ENCODE peak calls at places on chromosomes 13 and 19, in nine cellular contexts. O is heart right ventricle; G is kidney; Q is upper lobe of right lung; H is CD8-positive, alpha-beta T cell; S is BE2C; P is CD8-positive, alpha-beta memory T cell; I is fibroblast of lung; A is aorta. E is an unnamed sample. For H3K36me3 and H3K4me1, the result is how much of the 10 kb centered on the place peaks cover.

GRCh38 chr13:98447881-98448641 is 128.8 kb downstream of the STK24 start:
- DNase-seq in O (peak), G (peak), Q (peak), H (no peak), S (peak), P (no peak), I (peak), A (no peak), E (peak)

GRCh38 chr13:66887088-66887487 is 343.0 kb downstream of the PCDH9 start:
- DNase-seq in O (no peak), G (no peak), Q (no peak), H (no peak), S (peak), P (no peak), I (peak), A (no peak), E (no peak)

GRCh38 chr19:51460164-51460992 is 2.1 kb upstream of the SIGLEC8 start:
- DNase-seq in O (no peak), G (no peak), Q (no peak), H (no peak), S (peak), P (no peak), I (no peak), A (no peak), E (no peak)

GRCh38 chr13:112875627-112876026 is 93.4 kb upstream of the MCF2L start:
- DNase-seq in O (no peak), G (peak), Q (no peak), H (no peak), S (no peak), P (no peak), I (no peak), A (peak), E (no peak)

GRCh38 chr13:46207828-46208227 is 3.9 kb upstream of the LRRC63 start:
- DNase-seq in O (no peak), G (no peak), Q (no peak), H (no peak), S (no peak), P (no peak), I (no peak), A (no peak), E (no peak)

GRCh38 chr13:57629821-57630235 is 1.7 kb upstream of the PCDH17 start:
- DNase-seq in O (peak), G (peak), Q (peak), H (peak), S (peak), P (no peak), I (peak), A (peak), E (no peak)

GRCh38 chr13:50941146-50941545 is 31.6 kb downstream of the RNASEH2B start:
- DNase-seq in O (no peak), G (no peak), Q (no peak), H (no peak), S (no peak), P (no peak), I (no peak), A (no peak), E (no peak)

GRCh38 chr19:58569943-58570670 is 3.0 kb downstream of the MZF1 start:
- DNase-seq in O (no peak), G (peak), Q (peak), H (no peak), S (no peak), P (no peak), I (no peak), A (peak), E (no peak)

GRCh38 chr13:51644649-51645048 is 60.4 kb downstream of the WDFY2 start:
- DNase-seq in O (no peak), G (no peak), Q (no peak), H (no peak), S (no peak), P (no peak), I (peak), A (no peak), E (no peak)

GRCh38 chr13:25945596-25945995 is 106.2 kb downstream of the SHISA2 start:
- DNase-seq in O (no peak), G (no peak), Q (no peak), H (no peak), S (no peak), P (no peak), I (peak), A (no peak), E (no peak)

GRCh38 chr19:48469056-48469881 is at the start of gene CYTH2:
- DNase-seq in O (peak), G (peak), Q (peak), H (peak), S (peak), P (peak), I (peak), A (peak), E (peak)

GRCh38 chr19:49793561-49793840 is 19.6 kb downstream of the FUZ start:
- DNase-seq in O (no peak), G (no peak), Q (no peak), H (no peak), S (peak), P (no peak), I (no peak), A (no peak), E (no peak)

GRCh38 chr19:49792829-49793560 is 20.1 kb downstream of the FUZ start:
- DNase-seq in O (no peak), G (peak), Q (no peak), H (no peak), S (no peak), P (no peak), I (no peak), A (no peak), E (no peak)

GRCh38 chr19:49790866-49791265 is 22.2 kb downstream of the FUZ start:
- DNase-seq in O (peak), G (peak), Q (no peak), H (no peak), S (no peak), P (no peak), I (peak), A (no peak), E (no peak)

GRCh38 chr19:49788857-49789256 is 22.1 kb downstream of the AP2A1 start:
- DNase-seq in O (no peak), G (peak), Q (no peak), H (no peak), S (no peak), P (no peak), I (no peak), A (no peak), E (no peak)

DNA sequence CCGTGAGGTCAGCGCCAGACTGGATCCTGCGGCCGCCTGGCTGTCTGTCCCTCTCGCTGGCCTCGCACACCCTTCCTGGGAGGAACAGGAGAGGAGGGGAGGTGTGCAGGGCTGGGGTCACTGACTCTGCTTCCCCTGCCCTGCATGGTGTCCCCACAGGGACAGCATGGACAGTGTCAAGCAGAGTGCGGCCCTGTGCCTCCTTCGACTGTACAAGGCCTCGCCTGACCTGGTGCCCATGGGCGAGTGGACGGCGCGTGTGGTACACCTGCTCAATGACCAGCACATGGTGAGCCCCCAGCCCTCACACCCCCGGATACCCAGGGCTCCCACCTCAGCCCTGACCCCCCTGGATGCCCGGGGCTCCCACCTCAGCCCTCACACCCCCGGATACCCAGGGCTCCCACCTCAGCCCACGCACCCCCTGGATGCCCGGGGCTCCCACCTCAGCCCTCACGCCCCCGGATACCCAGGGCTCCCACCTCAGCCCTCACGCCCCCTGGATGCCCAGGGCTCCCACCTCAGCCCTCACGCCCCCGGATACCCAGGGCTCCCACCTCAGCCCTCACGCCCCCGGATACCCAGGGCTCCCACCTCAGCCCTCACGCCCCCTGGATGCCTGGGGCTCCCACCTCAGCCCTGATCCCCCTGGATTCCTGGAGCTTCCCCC is 21.2 kb downstream of the FUZ start:
- DNase-seq in O (no peak), G (peak), Q (no peak), H (no peak), S (no peak), P (no peak), I (no peak), A (no peak), E (no peak)
- H3K36me3 ChIP-seq in O (half or more), G (under half), Q (half or more), H (under half), S (under half), P (under half), I (under half), A (under half), E (under half)

GRCh38 chr13:114141261-114141996 is 9.0 kb upstream of the RASA3 start:
- DNase-seq in O (no peak), G (peak), Q (no peak), H (no peak), S (no peak), P (no peak), I (no peak), A (no peak), E (no peak)
- H3K4me1 ChIP-seq in O (under half), G (under half), Q (under half), H (half or more), S (under half), P (half or more), I (under half), A (under half), E (under half)

DNA sequence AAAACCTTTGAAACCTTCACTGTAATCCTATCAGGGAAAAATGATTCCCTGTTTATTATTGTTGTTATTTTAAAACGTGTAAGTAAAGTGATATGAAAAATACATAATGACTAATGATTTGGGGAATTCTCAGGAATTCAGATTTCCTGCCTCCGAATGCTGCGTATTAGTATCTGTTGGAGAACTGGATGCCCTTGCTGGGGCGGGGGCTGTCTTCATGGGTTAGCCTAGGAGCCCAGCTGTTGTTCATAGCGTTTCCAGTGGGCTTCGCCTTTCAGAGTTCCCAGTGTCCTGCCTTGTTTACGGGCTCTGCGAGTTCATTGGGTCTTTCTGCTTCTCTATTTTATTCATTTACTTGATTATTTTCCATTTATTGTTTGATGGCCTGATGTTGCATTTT is 18.4 kb downstream of the NAXD start:
- DNase-seq in O (no peak), G (no peak), Q (no peak), H (no peak), S (no peak), P (no peak), I (no peak), A (no peak), E (no peak)
- H3K36me3 ChIP-seq in O (half or more), G (under half), Q (half or more), H (under half), S (half or more), P (under half), I (under half), A (under half), E (under half)

GRCh38 chr13:44378277-44378676 is 4.7 kb downstream of the SERP2 start:
- DNase-seq in O (no peak), G (no peak), Q (no peak), H (no peak), S (no peak), P (no peak), I (no peak), A (no peak), E (no peak)
- H3K4me1 ChIP-seq in O (under half), G (under half), Q (under half), H (under half), S (under half), P (under half), I (under half), A (under half), E (under half)

GRCh38 chr19:17095141-17095919 is 19.8 kb downstream of the MYO9B start:
- DNase-seq in O (peak), G (no peak), Q (no peak), H (no peak), S (no peak), P (no peak), I (peak), A (peak), E (no peak)
- H3K36me3 ChIP-seq in O (under half), G (under half), Q (under half), H (under half), S (under half), P (under half), I (under half), A (under half), E (under half)

GRCh38 chr19:29667941-29668340 is 2.7 kb downstream of the PLEKHF1 start:
- DNase-seq in O (no peak), G (peak), Q (peak), H (peak), S (no peak), P (peak), I (no peak), A (no peak), E (no peak)

GRCh38 chr19:29668746-29669609 is 3.7 kb downstream of the PLEKHF1 start:
- DNase-seq in O (no peak), G (no peak), Q (peak), H (peak), S (no peak), P (no peak), I (no peak), A (no peak), E (no peak)

GRCh38 chr19:29665826-29666633 is 769 bp downstream of the PLEKHF1 start:
- DNase-seq in O (peak), G (peak), Q (peak), H (peak), S (no peak), P (no peak), I (peak), A (peak), E (no peak)

GRCh38 chr19:29666634-29667389 is 1.6 kb downstream of the PLEKHF1 start:
- DNase-seq in O (peak), G (peak), Q (peak), H (peak), S (no peak), P (no peak), I (peak), A (no peak), E (peak)

DNA sequence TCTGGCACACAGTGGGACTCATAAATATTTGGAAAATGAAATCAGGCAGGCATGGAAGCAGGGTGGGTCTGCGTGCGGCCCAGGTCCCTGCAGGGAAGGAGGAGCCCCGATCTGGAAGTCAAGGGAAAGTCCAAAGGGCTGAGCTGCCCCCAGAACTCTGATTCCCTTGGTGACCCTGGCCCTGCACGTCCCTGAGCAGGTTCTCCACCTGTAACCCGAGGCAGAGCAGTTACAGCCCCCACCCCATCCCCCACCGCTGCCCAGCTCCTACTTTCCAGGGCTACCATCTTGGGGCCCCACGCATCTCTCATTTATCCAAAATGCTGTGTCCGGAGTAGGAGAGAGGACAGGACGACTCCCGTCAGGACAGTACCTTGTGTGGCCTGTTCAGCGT is 2.1 kb downstream of the PLEKHF1 start:
- DNase-seq in O (no peak), G (no peak), Q (peak), H (no peak), S (no peak), P (no peak), I (no peak), A (no peak), E (no peak)
- H3K4me1 ChIP-seq in O (half or more), G (under half), Q (half or more), H (half or more), S (under half), P (half or more), I (under half), A (under half), E (under half)

GRCh38 chr19:19042732-19043274 is 9.4 kb downstream of the ARMC6 start:
- DNase-seq in O (no peak), G (no peak), Q (no peak), H (no peak), S (no peak), P (no peak), I (no peak), A (no peak), E (no peak)
- H3K36me3 ChIP-seq in O (half or more), G (under half), Q (under half), H (under half), S (half or more), P (under half), I (under half), A (under half), E (under half)

DNA sequence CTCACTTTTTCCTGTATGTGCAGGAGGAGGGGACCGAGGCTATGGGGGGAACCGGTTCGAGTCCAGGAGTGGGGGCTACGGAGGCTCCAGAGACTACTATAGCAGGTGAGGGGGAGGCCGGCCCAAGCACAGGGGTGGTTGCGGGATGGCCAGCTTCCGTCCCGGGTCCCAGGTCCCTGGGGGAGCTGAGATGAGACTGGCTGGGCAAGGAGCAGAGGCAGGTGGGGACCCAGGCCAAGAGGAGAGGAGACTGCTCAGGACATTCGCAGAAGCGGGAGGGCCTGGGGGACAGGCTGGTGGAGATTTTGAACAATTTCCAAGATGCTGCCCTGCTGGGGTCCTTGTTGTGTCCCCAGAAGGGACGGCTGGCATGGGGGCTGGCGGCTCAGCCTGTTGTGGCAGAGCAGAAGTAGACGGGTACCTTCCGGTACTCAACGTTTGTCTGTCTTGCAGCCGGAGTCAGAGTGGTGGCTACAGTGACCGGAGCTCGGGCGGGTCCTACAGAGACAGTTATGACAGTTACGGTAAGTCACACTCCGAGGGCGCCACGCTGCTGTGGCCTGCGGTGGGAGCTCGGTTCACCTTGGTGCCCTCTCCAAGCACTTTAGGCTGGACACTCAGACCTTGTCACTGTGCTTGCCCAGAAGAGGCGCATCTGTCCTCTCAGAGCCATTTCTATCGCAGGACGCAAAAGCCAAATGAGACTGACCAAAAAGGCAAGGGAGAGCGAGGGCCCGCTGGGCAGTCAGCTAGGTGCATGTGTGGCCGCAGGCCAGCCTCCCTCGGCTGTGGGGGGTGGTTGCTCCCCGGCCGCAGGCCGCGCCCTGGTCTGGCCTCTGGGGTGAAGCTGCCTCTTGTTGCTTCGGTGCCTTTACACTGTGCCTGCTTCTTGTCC is 2.6 kb downstream of the CIRBP start:
- DNase-seq in O (peak), G (no peak), Q (no peak), H (no peak), S (no peak), P (no peak), I (no peak), A (no peak), E (peak)
- H3K4me1 ChIP-seq in O (half or more), G (under half), Q (half or more), H (half or more), S (under half), P (half or more), I (under half), A (under half), E (half or more)

GRCh38 chr13:101739382-101740178 is 287.1 kb downstream of the ITGBL1 start:
- DNase-seq in O (no peak), G (no peak), Q (no peak), H (no peak), S (no peak), P (no peak), I (no peak), A (no peak), E (no peak)

GRCh38 chr13:101736551-101736950 is 284.1 kb downstream of the ITGBL1 start:
- DNase-seq in O (no peak), G (no peak), Q (no peak), H (no peak), S (no peak), P (no peak), I (no peak), A (no peak), E (no peak)

DNA sequence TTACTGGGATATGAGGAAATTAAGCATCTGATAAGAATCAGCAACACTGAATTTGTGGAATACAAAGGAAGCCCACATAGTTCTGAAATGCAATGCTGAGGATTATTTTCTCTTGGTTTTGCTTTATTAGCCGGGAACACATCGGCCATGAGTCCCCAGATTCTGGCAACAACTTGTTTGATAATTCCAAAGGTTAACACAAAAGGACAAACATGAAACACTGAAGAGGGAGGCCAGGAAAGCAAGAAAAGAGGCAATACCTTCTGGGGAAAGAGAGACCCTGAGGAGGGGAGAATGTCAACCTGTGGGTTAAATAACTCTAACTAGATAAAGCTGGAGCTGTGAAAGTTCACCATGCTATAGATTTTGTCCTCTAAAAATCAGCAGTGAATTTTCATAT is 285.9 kb downstream of the ITGBL1 start:
- DNase-seq in O (no peak), G (no peak), Q (no peak), H (no peak), S (no peak), P (no peak), I (no peak), A (no peak), E (no peak)
- H3K36me3 ChIP-seq in O (under half), G (under half), Q (under half), H (under half), S (under half), P (under half), I (under half), A (under half), E (under half)

GRCh38 chr19:15589760-15590451 is 25.1 kb upstream of the CYP4F8 start:
- DNase-seq in O (no peak), G (no peak), Q (no peak), H (peak), S (no peak), P (no peak), I (no peak), A (no peak), E (no peak)
- H3K4me1 ChIP-seq in O (under half), G (under half), Q (under half), H (under half), S (under half), P (under half), I (under half), A (under half), E (under half)

E was measured in prostate gland.